ENCODE peak calls at places on chromosomes 3 and 15, in seven cellular contexts. One of them, this sample, is unnamed.

GRCh38 chr3:64088408-64089136 is 65.3 kb upstream of the PSMD6 start:
- DNase-seq in MM.1S: no peak
- DNase-seq in HCT116: no peak
- DNase-seq in SK-N-SH: no peak
- DNase-seq in IMR-90: no peak
- DNase-seq in astrocyte: no peak
- DNase-seq in mammary epithelial cell: no peak
- DNase-seq in this sample: no peak

GRCh38 chr3:155895379-155895900 is 25.0 kb downstream of the GMPS start:
- DNase-seq in MM.1S: no peak
- DNase-seq in HCT116: no peak
- DNase-seq in SK-N-SH: no peak
- DNase-seq in IMR-90: no peak
- DNase-seq in astrocyte: no peak
- DNase-seq in mammary epithelial cell: no peak
- DNase-seq in this sample: no peak

GRCh38 chr3:98788651-98789050 is 25.5 kb downstream of the ST3GAL6 start:
- DNase-seq in MM.1S: no peak
- DNase-seq in HCT116: no peak
- DNase-seq in SK-N-SH: peak
- DNase-seq in IMR-90: no peak
- DNase-seq in astrocyte: no peak
- DNase-seq in mammary epithelial cell: no peak
- DNase-seq in this sample: no peak

GRCh38 chr3:4829031-4829394 is 150.2 kb upstream of the BHLHE40 start:
- DNase-seq in MM.1S: no peak
- DNase-seq in HCT116: no peak
- DNase-seq in SK-N-SH: no peak
- DNase-seq in IMR-90: no peak
- DNase-seq in astrocyte: peak
- DNase-seq in mammary epithelial cell: peak
- DNase-seq in this sample: no peak

GRCh38 chr3:25001041-25001591 is 426.9 kb upstream of the RARB start:
- DNase-seq in MM.1S: no peak
- DNase-seq in HCT116: no peak
- DNase-seq in SK-N-SH: no peak
- DNase-seq in IMR-90: no peak
- DNase-seq in astrocyte: peak
- DNase-seq in mammary epithelial cell: no peak
- DNase-seq in this sample: peak

GRCh38 chr3:187739561-187740445 is 5.5 kb downstream of the BCL6 start:
- DNase-seq in MM.1S: peak
- DNase-seq in HCT116: peak
- DNase-seq in SK-N-SH: peak
- DNase-seq in IMR-90: peak
- DNase-seq in astrocyte: peak
- DNase-seq in mammary epithelial cell: peak
- DNase-seq in this sample: peak

GRCh38 chr15:100229181-100230163 is 112.3 kb downstream of the ADAMTS17 start:
- DNase-seq in MM.1S: no peak
- DNase-seq in HCT116: no peak
- DNase-seq in SK-N-SH: no peak
- DNase-seq in IMR-90: no peak
- DNase-seq in astrocyte: no peak
- DNase-seq in mammary epithelial cell: no peak
- DNase-seq in this sample: no peak

GRCh38 chr3:146814601-146815315 is 209.6 kb upstream of the PLSCR5 start:
- DNase-seq in MM.1S: no peak
- DNase-seq in HCT116: no peak
- DNase-seq in SK-N-SH: no peak
- DNase-seq in IMR-90: peak
- DNase-seq in astrocyte: peak
- DNase-seq in mammary epithelial cell: no peak
- DNase-seq in this sample: no peak

GRCh38 chr3:160403028-160403545 is 3.6 kb downstream of the SMC4 start:
- DNase-seq in MM.1S: peak
- DNase-seq in HCT116: no peak
- DNase-seq in SK-N-SH: no peak
- DNase-seq in IMR-90: peak
- DNase-seq in astrocyte: no peak
- DNase-seq in mammary epithelial cell: peak
- DNase-seq in this sample: no peak

GRCh38 chr15:81419304-81419943 is 45.4 kb upstream of the TMC3 start:
- DNase-seq in MM.1S: no peak
- DNase-seq in HCT116: no peak
- DNase-seq in SK-N-SH: no peak
- DNase-seq in IMR-90: peak
- DNase-seq in astrocyte: peak
- DNase-seq in mammary epithelial cell: no peak
- DNase-seq in this sample: peak

GRCh38 chr15:40239671-40240618 is 1.1 kb downstream of the PAK6 start:
- DNase-seq in MM.1S: no peak
- DNase-seq in HCT116: no peak
- DNase-seq in SK-N-SH: no peak
- DNase-seq in IMR-90: no peak
- DNase-seq in astrocyte: no peak
- DNase-seq in mammary epithelial cell: peak
- DNase-seq in this sample: no peak

GRCh38 chr3:86967062-86967461 is 23.9 kb downstream of the VGLL3 start:
- DNase-seq in MM.1S: no peak
- DNase-seq in HCT116: no peak
- DNase-seq in SK-N-SH: no peak
- DNase-seq in IMR-90: no peak
- DNase-seq in astrocyte: no peak
- DNase-seq in mammary epithelial cell: no peak
- DNase-seq in this sample: peak

GRCh38 chr15:48914717-48915116 is 36.8 kb downstream of the EID1 start:
- DNase-seq in MM.1S: no peak
- DNase-seq in HCT116: no peak
- DNase-seq in SK-N-SH: no peak
- DNase-seq in IMR-90: no peak
- DNase-seq in astrocyte: no peak
- DNase-seq in mammary epithelial cell: no peak
- DNase-seq in this sample: no peak

GRCh38 chr15:35141743-35142356 is 56.8 kb upstream of the NANOGP8 start:
- DNase-seq in MM.1S: no peak
- DNase-seq in HCT116: no peak
- DNase-seq in SK-N-SH: no peak
- DNase-seq in IMR-90: peak
- DNase-seq in astrocyte: peak
- DNase-seq in mammary epithelial cell: peak
- DNase-seq in this sample: no peak

GRCh38 chr3:24372559-24373197 is 122.0 kb downstream of the THRB start:
- DNase-seq in MM.1S: no peak
- DNase-seq in HCT116: no peak
- DNase-seq in SK-N-SH: no peak
- DNase-seq in IMR-90: no peak
- DNase-seq in astrocyte: no peak
- DNase-seq in mammary epithelial cell: no peak
- DNase-seq in this sample: no peak

GRCh38 chr15:74390552-74391288 is 23.3 kb upstream of the CYP11A1 start:
- DNase-seq in MM.1S: peak
- DNase-seq in HCT116: no peak
- DNase-seq in SK-N-SH: no peak
- DNase-seq in IMR-90: no peak
- DNase-seq in astrocyte: no peak
- DNase-seq in mammary epithelial cell: no peak
- DNase-seq in this sample: no peak

GRCh38 chr15:49927462-49927861 is 191.6 kb downstream of the ATP8B4 start:
- DNase-seq in MM.1S: no peak
- DNase-seq in HCT116: no peak
- DNase-seq in SK-N-SH: no peak
- DNase-seq in IMR-90: peak
- DNase-seq in astrocyte: peak
- DNase-seq in mammary epithelial cell: no peak
- DNase-seq in this sample: no peak

GRCh38 chr3:21839592-21839991 is 88.6 kb upstream of the ZNF385D start:
- DNase-seq in MM.1S: peak
- DNase-seq in HCT116: no peak
- DNase-seq in SK-N-SH: no peak
- DNase-seq in IMR-90: peak
- DNase-seq in astrocyte: peak
- DNase-seq in mammary epithelial cell: peak
- DNase-seq in this sample: no peak

GRCh38 chr3:21859124-21859781 is 108.2 kb upstream of the ZNF385D start:
- DNase-seq in MM.1S: no peak
- DNase-seq in HCT116: no peak
- DNase-seq in SK-N-SH: no peak
- DNase-seq in IMR-90: no peak
- DNase-seq in astrocyte: no peak
- DNase-seq in mammary epithelial cell: no peak
- DNase-seq in this sample: peak

GRCh38 chr15:26971303-26972018 is 480 bp downstream of the GABRG3 start:
- DNase-seq in MM.1S: no peak
- DNase-seq in HCT116: no peak
- DNase-seq in SK-N-SH: peak
- DNase-seq in IMR-90: no peak
- DNase-seq in astrocyte: no peak
- DNase-seq in mammary epithelial cell: no peak
- DNase-seq in this sample: peak
- TF ChIP-seq CTCF in MM.1S: no peak
- TF ChIP-seq CTCF in HCT116: no peak
- TF ChIP-seq CTCF in SK-N-SH: no peak
- TF ChIP-seq CTCF in IMR-90: no peak
- TF ChIP-seq CTCF in astrocyte: no peak
- TF ChIP-seq CTCF in mammary epithelial cell: no peak
- TF ChIP-seq CTCF in this sample: peak

DNA sequence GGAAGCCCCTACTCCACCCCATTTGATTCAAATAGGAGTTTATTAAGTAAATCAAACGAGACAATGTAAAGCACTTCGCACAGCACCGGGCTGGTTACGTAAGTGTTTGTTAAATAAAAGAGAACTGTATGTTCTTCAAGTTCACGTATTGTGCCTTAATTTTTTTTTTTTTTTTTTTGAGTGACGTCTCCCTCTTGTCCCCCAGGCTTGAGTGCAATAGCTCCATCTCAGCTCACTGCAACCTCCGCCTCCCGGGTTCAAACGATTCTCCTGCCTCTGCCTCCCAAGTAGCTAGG is 1.3 kb upstream of the WWTR1 start:
- DNase-seq in MM.1S: no peak
- DNase-seq in HCT116: no peak
- DNase-seq in SK-N-SH: no peak
- DNase-seq in IMR-90: no peak
- DNase-seq in astrocyte: no peak
- DNase-seq in mammary epithelial cell: no peak
- DNase-seq in this sample: no peak
- H3K9ac ChIP-seq in MM.1S: no peak
- H3K9ac ChIP-seq in HCT116: peak
- H3K9ac ChIP-seq in SK-N-SH: peak
- H3K9ac ChIP-seq in IMR-90: peak
- H3K9ac ChIP-seq in astrocyte: peak
- H3K9ac ChIP-seq in mammary epithelial cell: peak
- H3K9ac ChIP-seq in this sample: no peak

GRCh38 chr3:186464424-186465093 is 79.6 kb downstream of the CRYGS start:
- DNase-seq in MM.1S: no peak
- DNase-seq in HCT116: no peak
- DNase-seq in SK-N-SH: no peak
- DNase-seq in IMR-90: no peak
- DNase-seq in astrocyte: no peak
- DNase-seq in mammary epithelial cell: no peak
- DNase-seq in this sample: no peak
- TF ChIP-seq CTCF in MM.1S: peak
- TF ChIP-seq CTCF in HCT116: no peak
- TF ChIP-seq CTCF in SK-N-SH: no peak
- TF ChIP-seq CTCF in IMR-90: no peak
- TF ChIP-seq CTCF in astrocyte: no peak
- TF ChIP-seq CTCF in mammary epithelial cell: no peak
- TF ChIP-seq CTCF in this sample: peak

GRCh38 chr3:9932535-9932842 is 1.1 kb upstream of the CRELD1 start:
- DNase-seq in MM.1S: no peak
- DNase-seq in HCT116: no peak
- DNase-seq in SK-N-SH: no peak
- DNase-seq in IMR-90: no peak
- DNase-seq in astrocyte: no peak
- DNase-seq in mammary epithelial cell: no peak
- DNase-seq in this sample: no peak
- H3K9ac ChIP-seq in MM.1S: peak
- H3K9ac ChIP-seq in HCT116: peak
- H3K9ac ChIP-seq in SK-N-SH: peak
- H3K9ac ChIP-seq in IMR-90: peak
- H3K9ac ChIP-seq in astrocyte: peak
- H3K9ac ChIP-seq in mammary epithelial cell: no peak
- H3K9ac ChIP-seq in this sample: no peak

GRCh38 chr3:166837535-166837934 is 542.6 kb downstream of the ZBBX start:
- DNase-seq in MM.1S: peak
- DNase-seq in HCT116: peak
- DNase-seq in SK-N-SH: peak
- DNase-seq in IMR-90: no peak
- DNase-seq in astrocyte: no peak
- DNase-seq in mammary epithelial cell: peak
- DNase-seq in this sample: peak
- TF ChIP-seq CTCF in MM.1S: peak
- TF ChIP-seq CTCF in HCT116: no peak
- TF ChIP-seq CTCF in SK-N-SH: peak
- TF ChIP-seq CTCF in IMR-90: no peak
- TF ChIP-seq CTCF in astrocyte: peak
- TF ChIP-seq CTCF in mammary epithelial cell: peak
- TF ChIP-seq CTCF in this sample: peak

GRCh38 chr3:18786924-18787323 is 361.4 kb upstream of the KCNH8 start:
- DNase-seq in MM.1S: no peak
- DNase-seq in HCT116: no peak
- DNase-seq in SK-N-SH: no peak
- DNase-seq in IMR-90: no peak
- DNase-seq in astrocyte: no peak
- DNase-seq in mammary epithelial cell: no peak
- DNase-seq in this sample: no peak
- H3K9ac ChIP-seq in MM.1S: no peak
- H3K9ac ChIP-seq in HCT116: no peak
- H3K9ac ChIP-seq in SK-N-SH: no peak
- H3K9ac ChIP-seq in IMR-90: no peak
- H3K9ac ChIP-seq in astrocyte: no peak
- H3K9ac ChIP-seq in mammary epithelial cell: no peak
- H3K9ac ChIP-seq in this sample: no peak

This sample was measured in neural progenitor cell.